ENCODE peak calls at places on chromosome 13, in eight cellular contexts. C is AG04449; N is retinal pigment epithelial cell; Y is lower lobe of right lung; K is CD8-positive, alpha-beta T cell; T is neural progenitor cell; D is fibroblast of lung; L is effector memory CD4-positive, alpha-beta T cell. E is an unnamed sample.

GRCh38 chr13:34967851-34968562 is 25.9 kb downstream of the NBEA start:
- DNase-seq in C (no peak), N (peak), Y (no peak), K (no peak), T (no peak), D (no peak), L (no peak), E (no peak)

GRCh38 chr13:39016087-39016486 is 21.8 kb downstream of the PROSER1 start:
- DNase-seq in C (no peak), N (no peak), Y (no peak), K (no peak), T (no peak), D (no peak), L (no peak), E (no peak)

GRCh38 chr13:112143046-112143752 is 76.2 kb downstream of the SOX1 start:
- DNase-seq in C (no peak), N (no peak), Y (no peak), K (no peak), T (no peak), D (no peak), L (no peak), E (no peak)

GRCh38 chr13:108632649-108633167 is 3.3 kb downstream of the MYO16 start:
- DNase-seq in C (no peak), N (no peak), Y (no peak), K (no peak), T (no peak), D (no peak), L (no peak), E (no peak)

GRCh38 chr13:47650221-47650620 is 350.9 kb downstream of the SUCLA2 start:
- DNase-seq in C (no peak), N (no peak), Y (no peak), K (no peak), T (no peak), D (no peak), L (no peak), E (no peak)

GRCh38 chr13:112931028-112931934 is 37.7 kb upstream of the MCF2L start:
- DNase-seq in C (peak), N (no peak), Y (no peak), K (no peak), T (peak), D (peak), L (no peak), E (no peak)

GRCh38 chr13:109941221-109941620 is 154.8 kb upstream of the IRS2 start:
- DNase-seq in C (no peak), N (no peak), Y (no peak), K (no peak), T (no peak), D (no peak), L (no peak), E (no peak)

GRCh38 chr13:100789968-100790367 is 115.4 kb upstream of the TMTC4 start:
- DNase-seq in C (no peak), N (no peak), Y (no peak), K (no peak), T (no peak), D (no peak), L (no peak), E (no peak)

GRCh38 chr13:112779856-112780604 is 90.2 kb downstream of the ATP11A start:
- DNase-seq in C (no peak), N (no peak), Y (peak), K (no peak), T (no peak), D (no peak), L (no peak), E (no peak)

GRCh38 chr13:48901786-48902185 is 73.9 kb upstream of the FNDC3A start:
- DNase-seq in C (no peak), N (no peak), Y (no peak), K (no peak), T (no peak), D (no peak), L (no peak), E (no peak)

GRCh38 chr13:106859505-106859904 is 291.6 kb upstream of the ARGLU1 start:
- DNase-seq in C (no peak), N (no peak), Y (no peak), K (no peak), T (peak), D (no peak), L (no peak), E (no peak)
- H3K4me3 ChIP-seq in C (no peak), N (no peak), Y (no peak), K (no peak), T (no peak), D (no peak), L (no peak), E (no peak)

GRCh38 chr13:41213919-41214318 is 19.6 kb upstream of the KBTBD7 start:
- DNase-seq in C (no peak), N (no peak), Y (no peak), K (no peak), T (no peak), D (no peak), L (no peak), E (no peak)

GRCh38 chr13:41206467-41206866 is 12.1 kb upstream of the KBTBD7 start:
- DNase-seq in C (no peak), N (no peak), Y (no peak), K (no peak), T (no peak), D (no peak), L (no peak), E (no peak)

GRCh38 chr13:41213316-41213715 is 18.9 kb upstream of the KBTBD7 start:
- DNase-seq in C (no peak), N (no peak), Y (no peak), K (no peak), T (no peak), D (no peak), L (no peak), E (no peak)

GRCh38 chr13:41212881-41213280 is 18.5 kb upstream of the KBTBD7 start:
- DNase-seq in C (no peak), N (no peak), Y (no peak), K (no peak), T (no peak), D (no peak), L (no peak), E (no peak)

GRCh38 chr13:41211062-41211461 is 16.7 kb upstream of the KBTBD7 start:
- DNase-seq in C (no peak), N (no peak), Y (no peak), K (no peak), T (no peak), D (no peak), L (no peak), E (no peak)
- H3K4me3 ChIP-seq in C (no peak), N (no peak), Y (no peak), K (no peak), T (no peak), D (no peak), L (no peak), E (no peak)

GRCh38 chr13:64397699-64398098 is 2832.4 kb downstream of the PCDH9 start:
- DNase-seq in C (no peak), N (no peak), Y (no peak), K (no peak), T (no peak), D (peak), L (no peak), E (no peak)
- H3K4me3 ChIP-seq in C (no peak), N (no peak), Y (no peak), K (no peak), T (no peak), D (no peak), L (no peak), E (no peak)

GRCh38 chr13:29664591-29664990 is 69.1 kb upstream of the SLC7A1 start:
- DNase-seq in C (no peak), N (no peak), Y (no peak), K (no peak), T (no peak), D (no peak), L (no peak), E (no peak)
- H3K4me3 ChIP-seq in C (no peak), N (no peak), Y (no peak), K (no peak), T (no peak), D (no peak), L (no peak), E (no peak)

GRCh38 chr13:25046985-25047660 is 48.8 kb upstream of the PABPC3 start:
- DNase-seq in C (no peak), N (no peak), Y (no peak), K (no peak), T (peak), D (peak), L (no peak), E (no peak)

GRCh38 chr13:25044071-25044470 is 51.9 kb upstream of the PABPC3 start:
- DNase-seq in C (no peak), N (no peak), Y (no peak), K (no peak), T (no peak), D (no peak), L (no peak), E (no peak)

GRCh38 chr13:25042141-25042540 is 53.8 kb upstream of the PABPC3 start:
- DNase-seq in C (no peak), N (no peak), Y (no peak), K (no peak), T (no peak), D (no peak), L (no peak), E (no peak)

GRCh38 chr13:25051065-25051464 is 44.9 kb upstream of the PABPC3 start:
- DNase-seq in C (no peak), N (no peak), Y (no peak), K (no peak), T (no peak), D (no peak), L (no peak), E (no peak)

GRCh38 chr13:25046274-25046984 is 49.5 kb upstream of the PABPC3 start:
- DNase-seq in C (no peak), N (no peak), Y (no peak), K (no peak), T (peak), D (no peak), L (no peak), E (no peak)
- H3K4me3 ChIP-seq in C (no peak), N (peak), Y (peak), K (no peak), T (peak), D (peak), L (no peak), E (no peak)

DNA sequence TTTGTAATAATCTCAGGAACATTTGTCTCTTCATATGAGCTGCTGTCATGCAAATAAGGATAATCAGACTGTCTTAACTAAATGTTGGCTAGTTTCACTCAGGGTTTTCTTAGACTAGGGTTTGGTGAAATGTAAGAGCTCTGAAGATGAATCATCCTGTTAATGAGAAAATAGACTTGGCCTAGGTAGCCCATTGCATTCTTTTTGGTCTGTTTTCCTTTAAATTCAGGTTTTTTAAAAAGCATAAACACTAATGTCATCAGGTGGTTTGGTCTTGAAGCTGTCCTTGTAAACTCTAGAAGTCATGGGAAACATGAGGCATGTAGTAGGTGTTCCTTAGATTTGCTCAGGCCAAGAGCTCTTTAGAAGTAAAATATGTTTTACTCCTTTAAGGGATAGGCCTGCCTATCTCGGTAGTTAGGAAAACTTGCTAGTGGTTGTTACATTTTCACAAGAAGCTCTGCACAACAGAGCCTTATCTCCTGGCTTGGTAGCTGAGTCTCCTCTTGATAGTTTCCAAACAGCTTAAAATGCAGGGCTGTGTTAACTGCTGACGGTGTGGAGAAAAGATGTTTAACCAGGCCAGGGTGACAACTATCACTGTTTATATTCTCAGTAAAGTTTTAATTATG is 62.0 kb upstream of the C1QTNF9B start:
- DNase-seq in C (no peak), N (peak), Y (no peak), K (no peak), T (no peak), D (no peak), L (no peak), E (no peak)
- H3K4me3 ChIP-seq in C (no peak), N (no peak), Y (no peak), K (no peak), T (no peak), D (no peak), L (no peak), E (no peak)